ENCODE peak calls at places on chromosome 16, in nine cellular contexts. E, O, R, X, B, V, M, U and A are unnamed samples.

GRCh38 chr16:68079616-68080344 is 5.4 kb upstream of the NFATC3 start:
- DNase-seq in E (peak; percentile 80), O (peak; percentile 84), R (peak; percentile 54), X (peak; percentile 89), B (peak; percentile 87), V (no peak), M (peak; percentile 97), U (no peak), A (peak; percentile 54)

GRCh38 chr16:29789775-29790182 is 772 bp upstream of the KIF22 start:
- DNase-seq in E (no peak), O (no peak), R (no peak), X (peak; percentile 15), B (no peak), V (no peak), M (no peak), U (no peak), A (no peak)

GRCh38 chr16:10552998-10553491 is 27.4 kb downstream of the EMP2 start:
- DNase-seq in E (no peak), O (no peak), R (no peak), X (peak; percentile 41), B (no peak), V (peak; percentile 72), M (no peak), U (peak; percentile 49), A (peak; percentile 30)

GRCh38 chr16:4655801-4656200 is 31.2 kb downstream of the MGRN1 start:
- DNase-seq in E (no peak), O (no peak), R (no peak), X (no peak), B (no peak), V (no peak), M (no peak), U (no peak), A (no peak)

GRCh38 chr16:16136588-16136987 is 86.7 kb downstream of the ABCC6 start:
- DNase-seq in E (no peak), O (no peak), R (no peak), X (no peak), B (no peak), V (no peak), M (no peak), U (no peak), A (no peak)

GRCh38 chr16:80015566-80015965 is 415.0 kb upstream of the MAF start:
- DNase-seq in E (no peak), O (no peak), R (no peak), X (no peak), B (no peak), V (peak; percentile 33), M (no peak), U (no peak), A (no peak)

GRCh38 chr16:71441348-71441781 is 489 bp downstream of the TLE7 start:
- DNase-seq in E (no peak), O (no peak), R (no peak), X (no peak), B (no peak), V (no peak), M (no peak), U (no peak), A (no peak)

GRCh38 chr16:87376660-87377059 is 6.9 kb downstream of the FBXO31 start:
- DNase-seq in E (no peak), O (no peak), R (no peak), X (no peak), B (no peak), V (no peak), M (no peak), U (no peak), A (no peak)

DNA sequence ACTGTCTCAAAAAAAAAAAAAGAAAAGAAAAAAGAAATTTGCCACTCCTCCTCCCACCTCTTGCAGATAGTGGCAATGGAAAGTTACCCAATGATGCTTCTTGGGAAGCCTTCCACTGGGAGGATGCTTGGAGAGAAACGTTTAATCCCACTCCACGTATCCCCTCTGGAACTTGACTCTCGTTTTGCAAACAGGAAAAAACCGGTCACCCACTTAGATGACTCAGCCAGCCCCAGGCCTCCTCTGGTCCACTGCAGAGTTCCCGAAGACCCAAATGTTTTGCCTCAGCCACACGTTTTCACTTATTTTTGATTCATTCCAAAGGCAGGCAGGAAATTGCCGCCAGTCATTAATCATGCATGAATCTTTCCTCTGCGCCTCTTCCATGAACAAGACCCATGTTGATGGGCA is 9.3 kb upstream of the TNFRSF17 start:
- DNase-seq in E (no peak), O (peak; percentile 43), R (no peak), X (no peak), B (peak; percentile 60), V (peak; percentile 12), M (no peak), U (no peak), A (no peak)
- TF ChIP-seq EP300 in E (no peak), O (no peak), R (no peak), X (no peak), B (no peak), V (no peak), M (no peak), U (no peak), A (no peak)

GRCh38 chr16:85320677-85321385 is 208.6 kb upstream of the CIBAR2 start:
- DNase-seq in E (no peak), O (no peak), R (no peak), X (no peak), B (no peak), V (no peak), M (no peak), U (no peak), A (no peak)

GRCh38 chr16:85319984-85320440 is 207.7 kb upstream of the CIBAR2 start:
- DNase-seq in E (no peak), O (no peak), R (no peak), X (no peak), B (no peak), V (no peak), M (no peak), U (no peak), A (no peak)

GRCh38 chr16:85323961-85324253 is 211.6 kb upstream of the CIBAR2 start:
- DNase-seq in E (no peak), O (no peak), R (no peak), X (no peak), B (no peak), V (no peak), M (no peak), U (no peak), A (no peak)

GRCh38 chr16:85323230-85323960 is 211.1 kb upstream of the CIBAR2 start:
- DNase-seq in E (peak; percentile 44), O (no peak), R (no peak), X (no peak), B (no peak), V (no peak), M (no peak), U (no peak), A (no peak)

DNA sequence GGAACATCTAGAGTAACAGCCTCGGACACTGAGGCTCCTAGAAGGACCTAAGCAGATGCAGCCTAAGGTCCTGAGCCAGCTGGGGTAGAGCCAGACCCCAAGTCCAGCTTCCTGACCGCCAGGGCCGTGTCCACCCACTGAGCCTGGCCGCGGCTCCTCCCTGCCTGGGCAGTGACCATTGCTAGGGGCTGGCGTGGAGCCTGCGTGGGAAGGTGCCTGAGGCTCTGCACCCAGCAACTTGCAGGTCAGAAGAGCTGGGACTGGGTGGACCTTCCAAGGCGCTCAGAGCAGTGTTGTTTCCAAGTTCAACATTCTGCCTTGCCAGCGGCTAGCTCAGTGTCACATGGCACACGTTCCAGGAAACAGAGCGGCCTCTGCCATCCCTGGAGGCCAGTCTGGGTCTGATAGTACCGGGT is 209.6 kb upstream of the CIBAR2 start:
- DNase-seq in E (peak; percentile 95), O (peak; percentile 97), R (peak; percentile 96), X (peak; percentile 73), B (peak; percentile 97), V (no peak), M (no peak), U (no peak), A (peak; percentile 96)
- TF ChIP-seq CTCF in E (no peak), O (no peak), R (no peak), X (no peak), B (no peak), V (no peak), M (no peak), U (no peak), A (no peak)

DNA sequence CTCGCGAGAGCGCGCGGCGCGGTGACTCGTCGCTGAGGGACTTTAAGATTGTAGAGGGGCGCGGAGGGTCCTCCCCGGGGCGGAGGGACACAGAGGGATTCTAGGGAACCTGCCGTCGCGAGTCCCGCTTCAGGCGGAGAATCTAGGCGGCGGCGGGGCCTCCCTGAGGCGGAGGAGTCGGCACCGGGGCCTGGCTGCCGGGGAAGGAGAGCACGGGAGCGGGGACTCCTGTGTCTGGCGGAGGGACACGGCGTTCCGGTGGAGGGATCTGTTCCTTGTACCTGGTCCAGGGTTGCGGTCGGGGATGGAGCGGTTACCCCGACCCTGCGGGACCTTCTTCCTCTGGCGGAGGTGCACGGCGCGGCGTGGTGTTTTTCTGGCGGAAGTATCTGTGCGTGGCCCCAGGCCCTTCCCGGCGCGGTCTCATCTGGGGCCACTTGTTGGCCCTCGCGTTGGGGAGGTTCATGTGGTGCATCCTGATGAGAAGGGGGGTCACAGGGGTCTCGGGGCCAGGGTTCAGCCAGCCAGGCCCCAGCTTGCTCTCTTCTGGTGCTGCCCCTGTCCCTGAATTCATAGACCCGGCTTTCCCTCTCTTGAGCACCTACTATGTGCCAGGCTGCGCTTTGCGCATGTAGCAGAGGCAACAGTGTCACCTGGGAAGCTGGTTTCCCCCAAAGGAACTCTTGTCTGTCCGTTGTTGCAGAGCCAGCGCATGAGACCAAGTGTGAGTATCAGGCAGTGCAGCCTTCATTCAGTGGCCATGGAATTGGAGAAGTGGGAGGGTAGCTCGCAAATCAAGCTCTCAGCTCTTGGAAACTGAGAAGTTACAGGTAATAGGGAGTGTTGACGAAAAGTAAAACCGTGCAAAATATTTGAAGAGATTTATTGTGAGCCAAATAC is 561 bp upstream of the ZKSCAN2 start:
- DNase-seq in E (peak; percentile 90), O (peak; percentile 93), R (peak; percentile 35), X (peak; percentile 87), B (peak; percentile 85), V (peak; percentile 97), M (peak; percentile 92), U (peak; percentile 44), A (peak; percentile 82)
- TF ChIP-seq POLR2A in E (no peak), O (no peak), R (no peak), X (no peak), B (no peak), V (peak; percentile 63), M (peak; percentile 86), U (peak; percentile 79), A (no peak)

GRCh38 chr16:23131036-23131435 is 18.2 kb downstream of the USP31 start:
- DNase-seq in E (no peak), O (no peak), R (no peak), X (no peak), B (no peak), V (no peak), M (no peak), U (no peak), A (no peak)

GRCh38 chr16:23132921-23133532 is 16.2 kb downstream of the USP31 start:
- DNase-seq in E (no peak), O (peak; percentile 71), R (no peak), X (peak; percentile 14), B (no peak), V (no peak), M (no peak), U (no peak), A (no peak)

GRCh38 chr16:23131436-23131835 is 17.8 kb downstream of the USP31 start:
- DNase-seq in E (no peak), O (no peak), R (no peak), X (no peak), B (no peak), V (no peak), M (no peak), U (no peak), A (no peak)

GRCh38 chr16:23134274-23134673 is 15.0 kb downstream of the USP31 start:
- DNase-seq in E (no peak), O (no peak), R (no peak), X (peak; percentile 31), B (no peak), V (no peak), M (peak; percentile 75), U (no peak), A (no peak)

GRCh38 chr16:23131841-23132576 is 17.2 kb downstream of the USP31 start:
- DNase-seq in E (no peak), O (no peak), R (no peak), X (no peak), B (no peak), V (no peak), M (no peak), U (no peak), A (no peak)
- TF ChIP-seq EP300 in E (no peak), O (no peak), R (no peak), X (no peak), B (no peak), V (no peak), M (no peak), U (no peak), A (no peak)